ENCODE peak calls at places on chromosomes 5 and 9, in four cellular contexts. One of them, this sample, is unnamed.

GRCh38 chr5:171848006-171848405 is 62.4 kb downstream of the SMIM23 start:
- DNase-seq in NT2/D1: no peak
- DNase-seq in lower leg skin: no peak
- DNase-seq in activated CD8-positive, alpha-beta memory T cell treated with anti-CD3 and anti-CD28 coated beads, Interleukin-2, amount 50 U/mL, for 48 hours: no peak
- DNase-seq in this sample: no peak

GRCh38 chr9:5112109-5112592 is 73.3 kb downstream of the INSL6 start:
- DNase-seq in NT2/D1: no peak
- DNase-seq in lower leg skin: no peak
- DNase-seq in activated CD8-positive, alpha-beta memory T cell treated with anti-CD3 and anti-CD28 coated beads, Interleukin-2, amount 50 U/mL, for 48 hours: no peak
- DNase-seq in this sample: no peak

GRCh38 chr5:75051217-75051751 is 1.1 kb downstream of the GCNT4 start:
- DNase-seq in NT2/D1: no peak
- DNase-seq in lower leg skin: no peak
- DNase-seq in activated CD8-positive, alpha-beta memory T cell treated with anti-CD3 and anti-CD28 coated beads, Interleukin-2, amount 50 U/mL, for 48 hours: peak
- DNase-seq in this sample: no peak

GRCh38 chr5:180332051-180332517 is 21.1 kb downstream of the GFPT2 start:
- DNase-seq in NT2/D1: no peak
- DNase-seq in lower leg skin: no peak
- DNase-seq in activated CD8-positive, alpha-beta memory T cell treated with anti-CD3 and anti-CD28 coated beads, Interleukin-2, amount 50 U/mL, for 48 hours: no peak
- DNase-seq in this sample: no peak

GRCh38 chr5:82593481-82593880 is 315.3 kb upstream of the RPS23 start:
- DNase-seq in NT2/D1: no peak
- DNase-seq in lower leg skin: no peak
- DNase-seq in activated CD8-positive, alpha-beta memory T cell treated with anti-CD3 and anti-CD28 coated beads, Interleukin-2, amount 50 U/mL, for 48 hours: no peak
- DNase-seq in this sample: no peak

GRCh38 chr9:113343732-113344231 is 3.7 kb upstream of the WDR31 start:
- DNase-seq in NT2/D1: no peak
- DNase-seq in lower leg skin: peak
- DNase-seq in activated CD8-positive, alpha-beta memory T cell treated with anti-CD3 and anti-CD28 coated beads, Interleukin-2, amount 50 U/mL, for 48 hours: no peak
- DNase-seq in this sample: peak

GRCh38 chr5:11390369-11390768 is 513.9 kb downstream of the CTNND2 start:
- DNase-seq in NT2/D1: no peak
- DNase-seq in lower leg skin: no peak
- DNase-seq in activated CD8-positive, alpha-beta memory T cell treated with anti-CD3 and anti-CD28 coated beads, Interleukin-2, amount 50 U/mL, for 48 hours: no peak
- DNase-seq in this sample: no peak

GRCh38 chr9:21336467-21336866 is 1.3 kb upstream of the KLHL9 start:
- DNase-seq in NT2/D1: no peak
- DNase-seq in lower leg skin: no peak
- DNase-seq in activated CD8-positive, alpha-beta memory T cell treated with anti-CD3 and anti-CD28 coated beads, Interleukin-2, amount 50 U/mL, for 48 hours: no peak
- DNase-seq in this sample: no peak

GRCh38 chr9:70120834-70121510 is 77.3 kb downstream of the MAMDC2 start:
- DNase-seq in NT2/D1: no peak
- DNase-seq in lower leg skin: peak
- DNase-seq in activated CD8-positive, alpha-beta memory T cell treated with anti-CD3 and anti-CD28 coated beads, Interleukin-2, amount 50 U/mL, for 48 hours: no peak
- DNase-seq in this sample: peak

GRCh38 chr5:9529513-9529912 is 16.4 kb downstream of the SEMA5A start:
- DNase-seq in NT2/D1: no peak
- DNase-seq in lower leg skin: no peak
- DNase-seq in activated CD8-positive, alpha-beta memory T cell treated with anti-CD3 and anti-CD28 coated beads, Interleukin-2, amount 50 U/mL, for 48 hours: no peak
- DNase-seq in this sample: no peak

GRCh38 chr9:114559830-114560520 is 27.6 kb upstream of the ATP6V1G1 start:
- DNase-seq in NT2/D1: no peak
- DNase-seq in lower leg skin: no peak
- DNase-seq in activated CD8-positive, alpha-beta memory T cell treated with anti-CD3 and anti-CD28 coated beads, Interleukin-2, amount 50 U/mL, for 48 hours: peak
- DNase-seq in this sample: no peak

GRCh38 chr5:102600964-102601363 is 102.2 kb upstream of the SLCO6A1 start:
- DNase-seq in NT2/D1: no peak
- DNase-seq in lower leg skin: no peak
- DNase-seq in activated CD8-positive, alpha-beta memory T cell treated with anti-CD3 and anti-CD28 coated beads, Interleukin-2, amount 50 U/mL, for 48 hours: no peak
- DNase-seq in this sample: no peak

GRCh38 chr5:150558088-150558621 is 50.2 kb downstream of the NDST1 start:
- DNase-seq in NT2/D1: no peak
- DNase-seq in lower leg skin: no peak
- DNase-seq in activated CD8-positive, alpha-beta memory T cell treated with anti-CD3 and anti-CD28 coated beads, Interleukin-2, amount 50 U/mL, for 48 hours: no peak
- DNase-seq in this sample: no peak

GRCh38 chr9:81074261-81074660 is 615.1 kb downstream of the TLE1 start:
- DNase-seq in NT2/D1: no peak
- DNase-seq in lower leg skin: no peak
- DNase-seq in activated CD8-positive, alpha-beta memory T cell treated with anti-CD3 and anti-CD28 coated beads, Interleukin-2, amount 50 U/mL, for 48 hours: no peak
- DNase-seq in this sample: no peak

GRCh38 chr9:73179594-73179993 is 27.9 kb downstream of the ANXA1 start:
- DNase-seq in NT2/D1: no peak
- DNase-seq in lower leg skin: no peak
- DNase-seq in activated CD8-positive, alpha-beta memory T cell treated with anti-CD3 and anti-CD28 coated beads, Interleukin-2, amount 50 U/mL, for 48 hours: no peak
- DNase-seq in this sample: no peak

This sample was measured in gastrocnemius medialis.